ENCODE peak calls at places on chromosomes 4 and X, in nine cellular contexts. One of them, this sample, is unnamed.

GRCh38 chr4:139628184-139629012 is 37.2 kb upstream of the MGST2 start:
- DNase-seq in GM23338: peak; percentile 66
- DNase-seq in MM.1S: no peak
- DNase-seq in SK-N-SH: no peak
- DNase-seq in hepatocyte: no peak
- DNase-seq in HCT116: no peak
- DNase-seq in neural progenitor cell: peak; percentile 70
- DNase-seq in PC-3: no peak
- DNase-seq in OCI-LY7: no peak
- DNase-seq in this sample: no peak

GRCh38 chrX:115494133-115494532 is 66.8 kb upstream of the PLS3 start:
- DNase-seq in neural progenitor cell: peak; percentile 62
- DNase-seq in HCT116: no peak
- DNase-seq in SK-N-SH: no peak
- DNase-seq in hepatocyte: no peak
- DNase-seq in PC-3: peak; percentile 41
- DNase-seq in OCI-LY7: no peak
- DNase-seq in MM.1S: no peak
- DNase-seq in GM23338: no peak
- DNase-seq in this sample: no peak

GRCh38 chr4:107182347-107182746 is 146.2 kb upstream of the DKK2 start:
- DNase-seq in OCI-LY7: no peak
- DNase-seq in neural progenitor cell: no peak
- DNase-seq in HCT116: no peak
- DNase-seq in GM23338: no peak
- DNase-seq in PC-3: no peak
- DNase-seq in MM.1S: no peak
- DNase-seq in SK-N-SH: no peak
- DNase-seq in hepatocyte: no peak
- DNase-seq in this sample: no peak

GRCh38 chrX:153708415-153708814 is 15.8 kb downstream of the BCAP31 start:
- DNase-seq in MM.1S: no peak
- DNase-seq in hepatocyte: peak; percentile 84
- DNase-seq in PC-3: peak; percentile 90
- DNase-seq in neural progenitor cell: peak; percentile 75
- DNase-seq in OCI-LY7: peak; percentile 31
- DNase-seq in SK-N-SH: peak; percentile 83
- DNase-seq in HCT116: no peak
- DNase-seq in GM23338: peak; percentile 73
- DNase-seq in this sample: peak; percentile 79

GRCh38 chr4:87848622-87849351 is 16.0 kb downstream of the MEPE start:
- DNase-seq in HCT116: peak; percentile 51
- DNase-seq in GM23338: peak; percentile 79
- DNase-seq in PC-3: peak; percentile 55
- DNase-seq in MM.1S: peak; percentile 76
- DNase-seq in hepatocyte: peak; percentile 79
- DNase-seq in neural progenitor cell: peak; percentile 71
- DNase-seq in SK-N-SH: peak; percentile 58
- DNase-seq in OCI-LY7: peak; percentile 46
- DNase-seq in this sample: peak; percentile 84

GRCh38 chr4:122481766-122482405 is 25.4 kb upstream of the IL2 start:
- DNase-seq in neural progenitor cell: no peak
- DNase-seq in hepatocyte: peak; percentile 6
- DNase-seq in SK-N-SH: no peak
- DNase-seq in HCT116: no peak
- DNase-seq in PC-3: peak; percentile 66
- DNase-seq in OCI-LY7: no peak
- DNase-seq in GM23338: no peak
- DNase-seq in MM.1S: no peak
- DNase-seq in this sample: peak; percentile 80

GRCh38 chr4:55868691-55869090 is 15.2 kb downstream of the EXOC1 start:
- DNase-seq in hepatocyte: no peak
- DNase-seq in PC-3: no peak
- DNase-seq in neural progenitor cell: no peak
- DNase-seq in HCT116: no peak
- DNase-seq in MM.1S: no peak
- DNase-seq in OCI-LY7: no peak
- DNase-seq in GM23338: no peak
- DNase-seq in SK-N-SH: no peak
- DNase-seq in this sample: peak; percentile 32

GRCh38 chr4:111064342-111064993 is 441.6 kb upstream of the PITX2 start:
- DNase-seq in MM.1S: peak; percentile 95
- DNase-seq in SK-N-SH: no peak
- DNase-seq in neural progenitor cell: no peak
- DNase-seq in hepatocyte: no peak
- DNase-seq in PC-3: peak; percentile 41
- DNase-seq in OCI-LY7: no peak
- DNase-seq in GM23338: peak; percentile 22
- DNase-seq in HCT116: peak; percentile 93
- DNase-seq in this sample: peak; percentile 98

GRCh38 chr4:140330311-140330900 is 43.0 kb upstream of the SCOC start:
- DNase-seq in OCI-LY7: peak; percentile 42
- DNase-seq in MM.1S: peak; percentile 44
- DNase-seq in hepatocyte: peak; percentile 46
- DNase-seq in GM23338: peak; percentile 62
- DNase-seq in SK-N-SH: no peak
- DNase-seq in PC-3: peak; percentile 61
- DNase-seq in HCT116: peak; percentile 44
- DNase-seq in neural progenitor cell: peak; percentile 45
- DNase-seq in this sample: peak; percentile 60

GRCh38 chrX:107674480-107675364 is 46.4 kb downstream of the PRPS1 start:
- DNase-seq in hepatocyte: peak; percentile 72
- DNase-seq in PC-3: no peak
- DNase-seq in SK-N-SH: no peak
- DNase-seq in MM.1S: peak; percentile 27
- DNase-seq in neural progenitor cell: no peak
- DNase-seq in GM23338: no peak
- DNase-seq in HCT116: no peak
- DNase-seq in OCI-LY7: peak; percentile 11
- DNase-seq in this sample: peak; percentile 75

GRCh38 chr4:158938462-158939044 is 164.3 kb upstream of the RAPGEF2 start:
- DNase-seq in hepatocyte: no peak
- DNase-seq in SK-N-SH: no peak
- DNase-seq in neural progenitor cell: no peak
- DNase-seq in OCI-LY7: no peak
- DNase-seq in HCT116: no peak
- DNase-seq in MM.1S: no peak
- DNase-seq in GM23338: peak; percentile 17
- DNase-seq in PC-3: no peak
- DNase-seq in this sample: peak; percentile 40

GRCh38 chrX:45424341-45424740 is 223.7 kb upstream of the DIPK2B start:
- DNase-seq in MM.1S: no peak
- DNase-seq in hepatocyte: no peak
- DNase-seq in HCT116: no peak
- DNase-seq in SK-N-SH: no peak
- DNase-seq in neural progenitor cell: no peak
- DNase-seq in GM23338: no peak
- DNase-seq in PC-3: no peak
- DNase-seq in OCI-LY7: no peak
- DNase-seq in this sample: peak; percentile 20

GRCh38 chr4:102734116-102734515 is 26.7 kb downstream of the MANBA start:
- DNase-seq in MM.1S: no peak
- DNase-seq in SK-N-SH: no peak
- DNase-seq in PC-3: no peak
- DNase-seq in hepatocyte: no peak
- DNase-seq in GM23338: no peak
- DNase-seq in OCI-LY7: no peak
- DNase-seq in neural progenitor cell: no peak
- DNase-seq in HCT116: no peak
- DNase-seq in this sample: no peak

GRCh38 chr4:102734591-102735385 is 26.0 kb downstream of the MANBA start:
- DNase-seq in HCT116: no peak
- DNase-seq in MM.1S: no peak
- DNase-seq in neural progenitor cell: no peak
- DNase-seq in GM23338: no peak
- DNase-seq in OCI-LY7: peak; percentile 40
- DNase-seq in hepatocyte: peak; percentile 39
- DNase-seq in PC-3: peak; percentile 52
- DNase-seq in SK-N-SH: no peak
- DNase-seq in this sample: peak; percentile 53

GRCh38 chr4:102732678-102733445 is 27.9 kb downstream of the MANBA start:
- DNase-seq in neural progenitor cell: no peak
- DNase-seq in OCI-LY7: no peak
- DNase-seq in PC-3: no peak
- DNase-seq in SK-N-SH: no peak
- DNase-seq in HCT116: no peak
- DNase-seq in GM23338: no peak
- DNase-seq in MM.1S: no peak
- DNase-seq in hepatocyte: no peak
- DNase-seq in this sample: no peak

GRCh38 chr4:102735578-102735977 is 25.2 kb downstream of the MANBA start:
- DNase-seq in SK-N-SH: no peak
- DNase-seq in neural progenitor cell: no peak
- DNase-seq in MM.1S: no peak
- DNase-seq in HCT116: no peak
- DNase-seq in OCI-LY7: no peak
- DNase-seq in hepatocyte: no peak
- DNase-seq in PC-3: peak; percentile 63
- DNase-seq in GM23338: no peak
- DNase-seq in this sample: no peak

DNA sequence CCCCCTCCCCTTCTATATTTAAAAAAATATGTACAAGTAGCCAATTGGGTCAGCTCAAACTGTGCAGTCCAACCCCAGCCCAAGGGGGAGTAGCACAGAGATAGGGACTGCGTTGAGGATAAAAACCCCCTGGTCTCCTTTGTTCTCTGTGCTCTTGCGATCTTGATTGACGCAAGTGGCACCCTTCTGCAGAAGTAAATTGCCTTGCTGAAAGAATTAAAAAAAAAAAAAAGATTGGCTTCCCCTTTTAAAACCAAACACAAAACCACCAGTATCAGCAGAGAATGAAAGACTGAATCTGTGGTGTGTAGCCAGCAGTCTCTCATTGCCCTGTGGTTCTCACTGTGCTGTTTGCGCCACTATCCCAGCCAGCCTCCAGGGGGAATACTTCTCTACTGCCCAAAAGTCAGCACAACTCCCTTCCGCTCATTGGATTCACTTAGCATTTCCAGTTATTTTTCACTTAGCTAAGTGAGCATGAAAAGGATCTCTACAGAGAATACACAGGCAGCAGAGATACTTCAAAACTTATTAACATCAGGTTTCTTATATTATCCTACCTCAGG is 29.7 kb downstream of the MANBA start:
- DNase-seq in neural progenitor cell: peak; percentile 46
- DNase-seq in OCI-LY7: no peak
- DNase-seq in MM.1S: no peak
- DNase-seq in GM23338: peak; percentile 70
- DNase-seq in PC-3: no peak
- DNase-seq in hepatocyte: peak; percentile 27
- DNase-seq in HCT116: no peak
- DNase-seq in SK-N-SH: no peak
- DNase-seq in this sample: no peak
- TF ChIP-seq EZH2phosphoT487 in neural progenitor cell: no peak
- TF ChIP-seq EZH2phosphoT487 in OCI-LY7: no peak
- TF ChIP-seq EZH2phosphoT487 in MM.1S: no peak
- TF ChIP-seq EZH2phosphoT487 in GM23338: no peak
- TF ChIP-seq EZH2phosphoT487 in PC-3: no peak
- TF ChIP-seq EZH2phosphoT487 in hepatocyte: no peak
- TF ChIP-seq EZH2phosphoT487 in HCT116: no peak
- TF ChIP-seq EZH2phosphoT487 in SK-N-SH: no peak
- TF ChIP-seq EZH2phosphoT487 in this sample: no peak

GRCh38 chr4:101242441-101242840 is 104.9 kb downstream of the PPP3CA start:
- DNase-seq in OCI-LY7: no peak
- DNase-seq in PC-3: no peak
- DNase-seq in HCT116: no peak
- DNase-seq in MM.1S: no peak
- DNase-seq in GM23338: no peak
- DNase-seq in neural progenitor cell: no peak
- DNase-seq in hepatocyte: no peak
- DNase-seq in SK-N-SH: no peak
- DNase-seq in this sample: no peak

GRCh38 chr4:101236097-101236496 is 111.2 kb downstream of the PPP3CA start:
- DNase-seq in HCT116: no peak
- DNase-seq in PC-3: no peak
- DNase-seq in GM23338: no peak
- DNase-seq in MM.1S: no peak
- DNase-seq in SK-N-SH: no peak
- DNase-seq in OCI-LY7: no peak
- DNase-seq in hepatocyte: no peak
- DNase-seq in neural progenitor cell: no peak
- DNase-seq in this sample: no peak

GRCh38 chr4:101237773-101238172 is 109.6 kb downstream of the PPP3CA start:
- DNase-seq in PC-3: no peak
- DNase-seq in SK-N-SH: no peak
- DNase-seq in MM.1S: no peak
- DNase-seq in HCT116: peak; percentile 49
- DNase-seq in hepatocyte: no peak
- DNase-seq in OCI-LY7: no peak
- DNase-seq in neural progenitor cell: no peak
- DNase-seq in GM23338: no peak
- DNase-seq in this sample: no peak

GRCh38 chr4:101238706-101239105 is 108.6 kb downstream of the PPP3CA start:
- DNase-seq in HCT116: no peak
- DNase-seq in MM.1S: no peak
- DNase-seq in OCI-LY7: no peak
- DNase-seq in hepatocyte: no peak
- DNase-seq in GM23338: no peak
- DNase-seq in PC-3: peak; percentile 24
- DNase-seq in SK-N-SH: no peak
- DNase-seq in neural progenitor cell: no peak
- DNase-seq in this sample: peak; percentile 76

GRCh38 chr4:101239685-101240084 is 107.6 kb downstream of the PPP3CA start:
- DNase-seq in HCT116: no peak
- DNase-seq in MM.1S: no peak
- DNase-seq in hepatocyte: no peak
- DNase-seq in OCI-LY7: no peak
- DNase-seq in SK-N-SH: no peak
- DNase-seq in PC-3: no peak
- DNase-seq in GM23338: no peak
- DNase-seq in neural progenitor cell: no peak
- DNase-seq in this sample: peak; percentile 35
- TF ChIP-seq EZH2phosphoT487 in HCT116: no peak
- TF ChIP-seq EZH2phosphoT487 in MM.1S: no peak
- TF ChIP-seq EZH2phosphoT487 in hepatocyte: no peak
- TF ChIP-seq EZH2phosphoT487 in OCI-LY7: no peak
- TF ChIP-seq EZH2phosphoT487 in SK-N-SH: no peak
- TF ChIP-seq EZH2phosphoT487 in PC-3: no peak
- TF ChIP-seq EZH2phosphoT487 in GM23338: no peak
- TF ChIP-seq EZH2phosphoT487 in neural progenitor cell: no peak
- TF ChIP-seq EZH2phosphoT487 in this sample: no peak

DNA sequence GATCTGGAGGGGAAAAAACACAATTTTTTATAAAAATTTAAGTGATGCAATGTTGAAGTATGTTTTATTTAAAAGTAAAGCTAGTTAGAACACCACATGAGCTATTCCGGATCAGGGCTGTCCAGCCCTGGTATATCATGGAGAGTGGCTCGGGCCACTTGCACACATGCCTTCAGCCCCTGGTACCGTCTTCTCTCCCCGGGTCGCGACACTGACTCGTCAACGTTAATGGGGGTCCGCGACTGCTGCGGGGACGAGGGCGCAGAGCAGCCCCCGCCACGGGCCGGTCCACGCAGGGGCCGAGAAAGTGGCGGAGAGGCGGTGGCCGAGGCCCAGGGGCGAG is 204.7 kb downstream of the TENM3 start:
- DNase-seq in GM23338: no peak
- DNase-seq in neural progenitor cell: peak; percentile 45
- DNase-seq in SK-N-SH: no peak
- DNase-seq in OCI-LY7: no peak
- DNase-seq in MM.1S: no peak
- DNase-seq in HCT116: no peak
- DNase-seq in hepatocyte: peak; percentile 28
- DNase-seq in PC-3: no peak
- DNase-seq in this sample: peak; percentile 36
- TF ChIP-seq EZH2phosphoT487 in GM23338: no peak
- TF ChIP-seq EZH2phosphoT487 in neural progenitor cell: no peak
- TF ChIP-seq EZH2phosphoT487 in SK-N-SH: no peak
- TF ChIP-seq EZH2phosphoT487 in OCI-LY7: no peak
- TF ChIP-seq EZH2phosphoT487 in MM.1S: no peak
- TF ChIP-seq EZH2phosphoT487 in HCT116: no peak
- TF ChIP-seq EZH2phosphoT487 in hepatocyte: no peak
- TF ChIP-seq EZH2phosphoT487 in PC-3: no peak
- TF ChIP-seq EZH2phosphoT487 in this sample: no peak

GRCh38 chrX:276588-277171 is 4.5 kb upstream of the PLCXD1 start:
- DNase-seq in SK-N-SH: peak; percentile 62
- DNase-seq in hepatocyte: peak; percentile 69
- DNase-seq in GM23338: no peak
- DNase-seq in OCI-LY7: no peak
- DNase-seq in MM.1S: no peak
- DNase-seq in PC-3: peak; percentile 65
- DNase-seq in HCT116: no peak
- DNase-seq in neural progenitor cell: peak; percentile 27
- DNase-seq in this sample: peak; percentile 90
- TF ChIP-seq EZH2phosphoT487 in SK-N-SH: no peak
- TF ChIP-seq EZH2phosphoT487 in hepatocyte: no peak
- TF ChIP-seq EZH2phosphoT487 in GM23338: no peak
- TF ChIP-seq EZH2phosphoT487 in OCI-LY7: no peak
- TF ChIP-seq EZH2phosphoT487 in MM.1S: no peak
- TF ChIP-seq EZH2phosphoT487 in PC-3: no peak
- TF ChIP-seq EZH2phosphoT487 in HCT116: no peak
- TF ChIP-seq EZH2phosphoT487 in neural progenitor cell: no peak
- TF ChIP-seq EZH2phosphoT487 in this sample: no peak